ENCODE peak calls at places on chromosomes 13 and 19, in four cellular contexts. R, A, M and Z are unnamed samples.

GRCh38 chr19:32464279-32464678 is 58.7 kb downstream of the DPY19L3 start:
- DNase-seq in A (peak), R (no peak), M (no peak), Z (no peak)

GRCh38 chr19:49142866-49143335 is 12.3 kb downstream of the HRC start:
- DNase-seq in M (peak), R (peak), A (peak), Z (peak)

GRCh38 chr19:31140717-31141116 is 208.5 kb downstream of the TSHZ3 start:
- DNase-seq in A (peak), M (no peak), R (no peak), Z (no peak)

GRCh38 chr19:44808463-44809371 is at the start of gene BCAM:
- DNase-seq in R (peak), M (peak), A (peak), Z (peak)

GRCh38 chr13:73536865-73537264 is 478.1 kb downstream of the KLF5 start:
- DNase-seq in M (no peak), R (no peak), A (no peak), Z (no peak)

GRCh38 chr19:925912-926594 is at the start of gene ARID3A:
- DNase-seq in A (peak), R (no peak), M (no peak), Z (peak)

GRCh38 chr19:44696939-44697669 is 1.8 kb upstream of the CEACAM16 start:
- DNase-seq in A (no peak), R (no peak), M (no peak), Z (no peak)

GRCh38 chr13:112859817-112860190 is 109.2 kb upstream of the MCF2L start:
- DNase-seq in R (peak), A (no peak), M (no peak), Z (no peak)

GRCh38 chr13:21579754-21580316 is 24.1 kb downstream of the MICU2 start:
- DNase-seq in R (no peak), M (no peak), A (no peak), Z (no peak)

GRCh38 chr19:4386038-4386782 is 14.1 kb downstream of the SH3GL1 start:
- DNase-seq in A (no peak), R (no peak), M (no peak), Z (no peak)

GRCh38 chr19:53463263-53463662 is 4.3 kb upstream of the ZNF813 start:
- DNase-seq in A (peak), R (peak), M (peak), Z (peak)

GRCh38 chr13:69737129-69737935 is 370.3 kb upstream of the ATXN8OS start:
- DNase-seq in R (no peak), A (no peak), M (no peak), Z (no peak)

GRCh38 chr13:32639502-32640105 is 53.4 kb downstream of the PDS5B start:
- DNase-seq in A (peak), M (peak), R (peak), Z (peak)

GRCh38 chr19:21835429-21835809 is 563 bp downstream of the ZNF43 start:
- DNase-seq in M (no peak), A (no peak), R (peak), Z (no peak)

GRCh38 chr19:2491130-2491801 is 15.3 kb downstream of the GADD45B start:
- DNase-seq in M (no peak), A (peak), R (peak), Z (no peak)

GRCh38 chr19:35513975-35514809 is 743 bp upstream of the DMKN start:
- DNase-seq in M (peak), R (no peak), A (peak), Z (peak)

GRCh38 chr13:113151745-113152707 is 6.4 kb upstream of the PROZ start:
- DNase-seq in A (peak), R (no peak), M (no peak), Z (no peak)

GRCh38 chr13:78121459-78122348 is 203.1 kb upstream of the EDNRB start:
- DNase-seq in R (no peak), A (peak), M (peak), Z (peak)

GRCh38 chr19:14147797-14148605 is 11.6 kb upstream of the ASF1B start:
- DNase-seq in R (peak), M (peak), A (peak), Z (peak)

GRCh38 chr13:100559886-100560285 is 28.7 kb downstream of the GGACT start:
- DNase-seq in A (no peak), R (no peak), M (no peak), Z (no peak)

GRCh38 chr19:13841339-13842293 is 35.3 kb upstream of the NANOS3 start:
- DNase-seq in R (peak), M (no peak), A (no peak), Z (no peak)

GRCh38 chr19:46776927-46777911 is 11.2 kb downstream of the SLC1A5 start:
- DNase-seq in R (no peak), A (peak), M (peak), Z (peak)

GRCh38 chr19:32878988-32879387 is 9.4 kb upstream of the SLC7A9 start:
- DNase-seq in M (no peak), R (no peak), A (no peak), Z (no peak)

GRCh38 chr13:30998548-30999140 is 66.2 kb downstream of the TEX26 start:
- DNase-seq in R (no peak), M (no peak), A (no peak), Z (peak)